ENCODE peak calls at places on chromosomes 12 and 14, in five cellular contexts. H, X, M, Q and A are unnamed samples.

GRCh38 chr14:56224179-56224578 is 106.0 kb downstream of the PELI2 start:
- DNase-seq in H (no peak), X (no peak), M (no peak), Q (no peak), A (no peak)

GRCh38 chr12:123941485-123942276 is 30.9 kb downstream of the CCDC92 start:
- DNase-seq in H (no peak), X (no peak), M (no peak), Q (no peak), A (no peak)

GRCh38 chr12:29759950-29760349 is 23.8 kb downstream of the TMTC1 start:
- DNase-seq in H (no peak), X (no peak), M (no peak), Q (no peak), A (no peak)

GRCh38 chr14:67137744-67138371 is 51.4 kb upstream of the GARIN2 start:
- DNase-seq in H (peak; percentile 18), X (no peak), M (no peak), Q (no peak), A (no peak)

GRCh38 chr14:100979780-100980179 is 76.3 kb upstream of the RTL1 start:
- DNase-seq in H (peak; percentile 63), X (no peak), M (no peak), Q (no peak), A (no peak)

GRCh38 chr12:88431245-88431644 is 149.0 kb downstream of the KITLG start:
- DNase-seq in H (no peak), X (no peak), M (no peak), Q (no peak), A (no peak)

GRCh38 chr12:95653761-95654546 is 102.7 kb upstream of the USP44 start:
- DNase-seq in H (peak; percentile 85), X (no peak), M (no peak), Q (no peak), A (peak; percentile 31)

GRCh38 chr12:95943231-95943842 is at the start of gene AMDHD1:
- DNase-seq in H (peak; percentile 53), X (peak; percentile 18), M (peak; percentile 41), Q (peak; percentile 33), A (peak; percentile 93)

GRCh38 chr14:21022686-21023085 is 2.2 kb downstream of the NDRG2 start:
- DNase-seq in H (no peak), X (no peak), M (no peak), Q (no peak), A (no peak)

DNA sequence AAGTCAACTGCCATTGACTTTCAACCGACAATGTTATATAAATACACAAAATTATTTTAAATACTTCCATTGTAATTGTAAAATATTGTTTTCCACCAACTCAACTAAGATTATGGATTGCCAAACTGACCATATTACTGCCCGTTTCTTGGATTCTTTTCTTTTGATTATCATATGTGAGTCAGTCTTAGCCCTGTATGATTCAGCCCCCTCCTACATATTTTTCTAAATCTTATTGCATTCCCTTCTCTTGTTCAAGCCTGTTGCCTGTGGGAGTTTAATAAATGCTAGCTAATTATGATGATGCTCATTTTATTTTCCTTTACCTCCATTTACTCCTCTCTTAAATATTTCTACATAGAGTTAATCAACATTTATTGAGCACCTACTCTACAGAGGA is 6.8 kb downstream of the RASSF9 start:
- DNase-seq in H (peak; percentile 57), X (no peak), M (no peak), Q (no peak), A (no peak)
- H3K27ac ChIP-seq in H (no peak overlapping the region), X (no peak overlapping the region), M (no peak overlapping the region), Q (no peak overlapping the region), A (no peak overlapping the region)

GRCh38 chr12:122206111-122206881 is 2.8 kb downstream of the B3GNT4 start:
- DNase-seq in H (no peak), X (no peak), M (no peak), Q (no peak), A (peak; percentile 61)

GRCh38 chr12:122203301-122203967 is at the start of gene B3GNT4:
- DNase-seq in H (peak; percentile 69), X (no peak), M (peak; percentile 56), Q (peak; percentile 57), A (peak; percentile 65)

GRCh38 chr12:122204829-122205589 is 1.5 kb downstream of the B3GNT4 start:
- DNase-seq in H (no peak), X (no peak), M (no peak), Q (no peak), A (no peak)

GRCh38 chr12:122205590-122205925 is 2.0 kb downstream of the B3GNT4 start:
- DNase-seq in H (no peak), X (no peak), M (no peak), Q (no peak), A (no peak)

DNA sequence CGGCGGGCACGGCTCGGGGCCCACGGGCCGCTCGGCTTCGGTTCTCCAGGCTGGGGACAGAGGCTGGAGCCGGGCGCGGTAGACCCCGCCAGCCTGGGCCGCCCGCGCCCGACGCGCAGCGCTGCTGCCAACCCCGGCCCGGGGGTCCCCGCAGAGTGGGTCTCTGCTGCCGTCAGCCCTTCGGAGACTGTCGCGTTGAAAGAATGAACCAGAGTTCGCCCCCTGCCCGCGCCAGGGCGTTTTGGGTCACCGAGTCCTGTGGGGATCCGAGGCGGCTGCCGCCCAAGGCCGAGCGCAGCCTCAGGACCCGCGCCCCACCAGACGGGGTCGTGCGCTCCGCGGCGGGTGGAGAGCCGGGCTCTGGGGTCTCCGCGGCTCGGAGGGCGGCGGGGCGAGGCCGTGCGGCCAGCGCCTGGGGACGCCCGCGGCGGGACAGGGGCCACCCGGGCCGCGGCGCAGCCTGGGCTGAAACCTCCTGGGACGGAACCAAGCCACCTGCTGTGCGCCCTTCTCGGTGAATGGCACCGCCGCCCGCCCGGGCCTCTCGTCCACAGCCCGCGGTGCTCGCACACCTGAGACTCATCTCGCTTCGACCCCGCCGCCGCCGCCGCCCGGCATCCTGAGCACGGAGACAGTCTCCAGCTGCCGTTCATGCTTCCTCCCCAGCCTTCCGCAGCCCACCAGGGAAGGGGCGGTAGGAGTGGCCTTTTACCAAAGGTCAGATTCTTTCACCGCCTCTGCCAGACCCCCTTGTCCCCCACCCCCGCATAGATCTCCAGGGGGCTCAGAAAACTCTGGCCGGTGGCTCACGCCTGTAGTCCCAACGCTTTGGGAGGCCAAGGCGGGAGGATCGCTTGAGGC is 689 bp downstream of the B3GNT4 start:
- DNase-seq in H (no peak), X (no peak), M (no peak), Q (no peak), A (peak; percentile 88)
- H3K27ac ChIP-seq in H (peak overlapping the region; percentile 64), X (no peak overlapping the region), M (no peak overlapping the region), Q (no peak overlapping the region), A (no peak overlapping the region)

GRCh38 chr12:108618079-108618952 is 15.4 kb downstream of the SELPLG start:
- DNase-seq in H (peak; percentile 85), X (peak; percentile 57), M (peak; percentile 75), Q (peak; percentile 65), A (peak; percentile 97)

GRCh38 chr12:108621161-108621560 is 12.5 kb downstream of the SELPLG start:
- DNase-seq in H (no peak), X (no peak), M (no peak), Q (no peak), A (no peak)

GRCh38 chr12:108622425-108622824 is 11.3 kb downstream of the SELPLG start:
- DNase-seq in H (no peak), X (no peak), M (no peak), Q (no peak), A (peak; percentile 46)

GRCh38 chr12:108619369-108620160 is 14.1 kb downstream of the SELPLG start:
- DNase-seq in H (no peak), X (no peak), M (no peak), Q (no peak), A (no peak)

GRCh38 chr12:108620236-108620879 is 13.3 kb downstream of the SELPLG start:
- DNase-seq in H (no peak), X (no peak), M (no peak), Q (no peak), A (no peak)
- H3K27ac ChIP-seq in H (no peak overlapping the region), X (no peak overlapping the region), M (no peak overlapping the region), Q (no peak overlapping the region), A (peak overlapping the region; percentile 74)

DNA sequence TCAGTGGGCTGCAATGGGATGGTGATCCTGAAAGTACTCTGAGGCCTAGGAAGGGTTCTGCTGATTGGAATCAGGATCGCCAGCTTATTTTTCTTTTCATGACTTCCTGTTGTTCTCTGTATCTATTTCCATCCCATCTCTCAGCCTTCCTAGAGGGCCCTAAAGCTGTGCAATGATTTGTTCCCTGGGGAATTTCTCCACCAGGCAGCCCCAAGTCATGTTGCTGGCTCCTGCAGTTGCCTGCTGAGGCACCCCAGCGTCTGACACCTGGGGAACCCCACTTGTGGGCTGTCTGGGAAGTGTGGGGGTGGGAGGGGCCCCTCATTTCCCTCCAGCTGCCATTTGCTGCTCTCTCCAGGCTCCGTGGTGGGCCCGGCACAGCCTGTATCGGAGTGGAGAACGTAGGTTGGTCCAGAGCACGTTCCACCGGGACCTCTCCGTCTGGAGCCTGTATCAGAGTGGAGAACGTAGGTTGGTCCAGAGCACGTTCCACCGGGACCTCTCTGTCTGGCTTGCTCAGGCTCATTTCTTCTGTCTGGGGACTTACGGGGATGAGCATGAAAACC is 138.3 kb downstream of the TSPAN9 start:
- DNase-seq in H (no peak), X (no peak), M (no peak), Q (no peak), A (no peak)
- H3K27ac ChIP-seq in H (no peak overlapping the region), X (no peak overlapping the region), M (no peak overlapping the region), Q (no peak overlapping the region), A (peak overlapping the region; percentile 32)

GRCh38 chr14:60686865-60687264 is 37.3 kb downstream of the SIX4 start:
- DNase-seq in H (no peak), X (no peak), M (no peak), Q (no peak), A (no peak)

GRCh38 chr14:60684203-60684602 is 34.9 kb upstream of the SIX1 start:
- DNase-seq in H (no peak), X (no peak), M (no peak), Q (no peak), A (no peak)

GRCh38 chr14:60680511-60680910 is 31.2 kb upstream of the SIX1 start:
- DNase-seq in H (no peak), X (no peak), M (no peak), Q (no peak), A (no peak)

GRCh38 chr14:60679566-60680258 is 30.4 kb upstream of the SIX1 start:
- DNase-seq in H (no peak), X (no peak), M (no peak), Q (no peak), A (no peak)

GRCh38 chr14:60681271-60681670 is 32.0 kb upstream of the SIX1 start:
- DNase-seq in H (no peak), X (no peak), M (no peak), Q (no peak), A (no peak)
- H3K27ac ChIP-seq in H (no peak overlapping the region), X (no peak overlapping the region), M (no peak overlapping the region), Q (no peak overlapping the region), A (no peak overlapping the region)

DNA sequence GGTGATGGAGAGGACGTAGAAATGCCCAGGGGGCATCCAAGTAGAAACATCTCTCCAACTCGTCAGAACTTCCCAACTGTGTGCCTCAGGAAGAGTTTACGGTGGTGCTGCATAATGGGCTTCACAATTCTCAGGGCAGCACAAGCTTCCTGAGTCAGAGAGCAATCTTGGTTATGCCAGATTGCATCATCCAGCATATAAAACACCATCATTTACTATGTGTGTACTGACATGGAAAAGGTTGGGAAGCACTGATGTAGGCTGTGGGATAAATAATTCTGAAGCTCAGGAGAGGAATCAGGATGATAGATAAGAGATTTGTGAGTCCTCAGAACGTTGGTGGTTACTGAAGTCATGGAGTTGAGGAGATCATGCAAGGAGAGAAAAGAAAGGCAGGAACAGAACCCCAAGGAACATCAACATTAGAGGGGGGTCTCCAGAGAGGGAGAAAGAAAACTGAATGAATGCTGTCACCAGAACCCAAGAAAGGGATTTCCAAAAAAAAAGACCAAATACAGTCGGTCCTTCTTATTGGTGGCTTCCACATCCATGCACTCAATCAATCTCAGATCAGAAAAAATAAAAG is 4.7 kb upstream of the NCKAP5L start:
- DNase-seq in H (no peak), X (no peak), M (no peak), Q (no peak), A (no peak)
- H3K27ac ChIP-seq in H (no peak overlapping the region), X (no peak overlapping the region), M (no peak overlapping the region), Q (no peak overlapping the region), A (no peak overlapping the region)